ENCODE peak calls at places on chromosome 1, in six cellular contexts. J is astrocyte of the spinal cord; C is activated naive CD4-positive, alpha-beta T cell; Z is NCI-H1105; D is anterior cingulate cortex; M is left colon. E is an unnamed sample.

GRCh38 chr1:57986432-57986831 is 560.1 kb downstream of the OMA1 start:
- DNase-seq in J (no peak), C (no peak), Z (no peak), D (no peak), M (no peak), E (no peak)

GRCh38 chr1:32066489-32066873 is 6.3 kb upstream of the TMEM39B start:
- DNase-seq in J (peak; percentile 67), C (no peak), Z (no peak), D (no peak), M (peak; percentile 41), E (no peak)

GRCh38 chr1:155175281-155175926 is 1.8 kb downstream of the TRIM46 start:
- DNase-seq in J (no peak), C (no peak), Z (no peak), D (no peak), M (no peak), E (no peak)

GRCh38 chr1:225657462-225657989 is 4.6 kb upstream of the ENAH start:
- DNase-seq in J (peak; percentile 75), C (no peak), Z (no peak), D (no peak), M (no peak), E (no peak)

GRCh38 chr1:232704256-232704655 is 74.3 kb upstream of the SIPA1L2 start:
- DNase-seq in J (no peak), C (no peak), Z (no peak), D (no peak), M (no peak), E (no peak)

GRCh38 chr1:2030076-2030870 is 11.1 kb downstream of the GABRD start:
- DNase-seq in J (no peak), C (no peak), Z (no peak), D (no peak), M (no peak), E (no peak)

GRCh38 chr1:30761312-30762151 is 4.0 kb upstream of the LAPTM5 start:
- DNase-seq in J (peak; percentile 29), C (no peak), Z (no peak), D (no peak), M (no peak), E (no peak)

GRCh38 chr1:223748405-223748772 is 36.0 kb downstream of the CAPN2 start:
- DNase-seq in J (peak; percentile 49), C (no peak), Z (no peak), D (no peak), M (peak; percentile 38), E (no peak)

GRCh38 chr1:40438391-40439015 is 11.8 kb upstream of the ZFP69B start:
- DNase-seq in J (peak; percentile 15), C (no peak), Z (peak; percentile 5), D (no peak), M (no peak), E (no peak)

GRCh38 chr1:90724926-90725325 is 7.8 kb upstream of the BARHL2 start:
- DNase-seq in J (no peak), C (no peak), Z (no peak), D (no peak), M (no peak), E (no peak)

GRCh38 chr1:119783354-119784126 is 14.8 kb upstream of the HMGCS2 start:
- DNase-seq in J (no peak), C (no peak), Z (no peak), D (no peak), M (no peak), E (no peak)

GRCh38 chr1:175388286-175388685 is 195.7 kb upstream of the KIAA0040 start:
- DNase-seq in J (no peak), C (no peak), Z (no peak), D (no peak), M (no peak), E (no peak)

GRCh38 chr1:172719694-172720138 is 60.8 kb downstream of the FASLG start:
- DNase-seq in J (peak; percentile 64), C (no peak), Z (no peak), D (no peak), M (no peak), E (no peak)

GRCh38 chr1:117930484-117930883 is 945 bp downstream of the WDR3 start:
- DNase-seq in J (peak; percentile 1), C (no peak), Z (no peak), D (no peak), M (no peak), E (no peak)

E was measured in NCI-H1930.